ENCODE peak calls at places on chromosomes 6 and 20, in seven cellular contexts. D is Right ventricle myocardium superior, K is HTR-8/SVneo, G is T-helper 1 cell, P is nephron progenitor cell, B is RWPE2, V is HFFc6. T is an unnamed sample.

GRCh38 chr20:63703976-63704748 is 3.6 kb downstream of the ARFRP1 start:
- DNase-seq in G (no peak), K (no peak), P (no peak), B (peak), D (no peak), V (no peak), T (peak)

GRCh38 chr6:7270320-7271204 is 42.4 kb downstream of the SSR1 start:
- DNase-seq in D (no peak), G (no peak), K (no peak), V (no peak), P (no peak), B (no peak), T (no peak)

GRCh38 chr6:44788387-44788981 is 401.0 kb downstream of the CDC5L start:
- DNase-seq in V (peak), G (no peak), K (no peak), D (no peak), B (no peak), P (no peak), T (no peak)

GRCh38 chr20:9407805-9408421 is 106.5 kb upstream of the LAMP5 start:
- DNase-seq in B (no peak), V (peak), K (peak), G (no peak), D (no peak), P (peak), T (peak)

GRCh38 chr20:56171087-56172012 is 77.2 kb upstream of the MC3R start:
- DNase-seq in D (no peak), B (no peak), G (no peak), P (no peak), K (peak), V (no peak), T (no peak)

GRCh38 chr20:17735959-17736621 is 36.3 kb downstream of the BANF2 start:
- DNase-seq in K (no peak), P (no peak), D (no peak), G (no peak), V (peak), B (no peak), T (no peak)

GRCh38 chr6:10793035-10793434 is 45.3 kb downstream of the MAK start:
- DNase-seq in D (no peak), P (no peak), K (no peak), G (no peak), B (no peak), V (no peak), T (no peak)

GRCh38 chr20:62563561-62563960 is 78.7 kb upstream of the SLCO4A1 start:
- DNase-seq in B (no peak), K (no peak), G (no peak), D (no peak), V (no peak), P (no peak), T (no peak)